ENCODE peak calls at places on chromosomes 1 and 21, in seven cellular contexts. E is AG09309, C is esophagus muscularis mucosa, O is stomach, N is neural crest cell, D is HFFc6, V is HFF-Myc. H is an unnamed sample.

GRCh38 chr1:47926461-47926999 is 70.7 kb downstream of the TRABD2B start:
- DNase-seq in E (no peak), C (no peak), O (no peak), N (no peak), D (no peak), V (no peak), H (no peak)

GRCh38 chr1:234234199-234234598 is 139.1 kb upstream of the COA6 start:
- DNase-seq in E (no peak), C (no peak), O (no peak), N (no peak), D (no peak), V (no peak), H (peak; percentile 73)

GRCh38 chr1:83741348-83741747 is 257.6 kb downstream of the TTLL7 start:
- DNase-seq in E (no peak), C (no peak), O (no peak), N (peak; percentile 49), D (no peak), V (no peak), H (no peak)

GRCh38 chr21:21688877-21689276 is 690.7 kb downstream of the NCAM2 start:
- DNase-seq in E (no peak), C (no peak), O (no peak), N (no peak), D (peak; percentile 36), V (no peak), H (no peak)

GRCh38 chr1:44296067-44296466 is 59.0 kb downstream of the ERI3 start:
- DNase-seq in E (no peak), C (no peak), O (no peak), N (no peak), D (no peak), V (no peak), H (no peak)

GRCh38 chr1:154573168-154573510 is 5.6 kb downstream of the CHRNB2 start:
- DNase-seq in E (no peak), C (no peak), O (no peak), N (no peak), D (no peak), V (no peak), H (no peak)

GRCh38 chr21:17900281-17900989 is 81.3 kb upstream of the C21orf91 start:
- DNase-seq in E (no peak), C (no peak), O (no peak), N (no peak), D (no peak), V (no peak), H (no peak)

GRCh38 chr1:108644984-108645383 is 15.9 kb downstream of the HENMT1 start:
- DNase-seq in E (no peak), C (no peak), O (peak; percentile 34), N (no peak), D (no peak), V (no peak), H (no peak)

GRCh38 chr1:190452272-190452848 is 25.3 kb downstream of the BRINP3 start:
- DNase-seq in E (no peak), C (no peak), O (no peak), N (no peak), D (no peak), V (no peak), H (no peak)

GRCh38 chr1:94299627-94300552 is 62.5 kb upstream of the ARHGAP29 start:
- DNase-seq in E (no peak), C (peak; percentile 80), O (no peak), N (no peak), D (peak; percentile 50), V (no peak), H (no peak)

GRCh38 chr1:181483561-181484291 is 409 bp downstream of the CACNA1E start:
- DNase-seq in E (no peak), C (no peak), O (no peak), N (no peak), D (no peak), V (no peak), H (peak; percentile 75)

GRCh38 chr1:60583696-60584095 is 498.7 kb upstream of the NFIA start:
- DNase-seq in E (no peak), C (no peak), O (no peak), N (no peak), D (no peak), V (no peak), H (no peak)

GRCh38 chr1:200776949-200777348 is 38.3 kb downstream of the CAMSAP2 start:
- DNase-seq in E (no peak), C (no peak), O (no peak), N (no peak), D (peak; percentile 15), V (no peak), H (no peak)

GRCh38 chr21:26966978-26967913 is at the start of gene ADAMTS5:
- DNase-seq in E (peak; percentile 43), C (no peak), O (peak; percentile 25), N (peak; percentile 37), D (peak; percentile 66), V (no peak), H (peak; percentile 89)

GRCh38 chr1:172761581-172762025 is 102.7 kb downstream of the FASLG start:
- DNase-seq in E (no peak), C (no peak), O (no peak), N (no peak), D (peak; percentile 17), V (no peak), H (no peak)

GRCh38 chr1:209422281-209422680 is 161.2 kb upstream of the CAMK1G start:
- DNase-seq in E (no peak), C (no peak), O (no peak), N (no peak), D (no peak), V (no peak), H (no peak)

GRCh38 chr1:107879338-107879737 is 85.6 kb downstream of the VAV3 start:
- DNase-seq in E (no peak), C (no peak), O (no peak), N (no peak), D (no peak), V (no peak), H (no peak)

GRCh38 chr1:51548986-51549619 is 30.0 kb upstream of the EPS15 start:
- DNase-seq in E (no peak), C (no peak), O (no peak), N (no peak), D (no peak), V (peak; percentile 38), H (no peak)

GRCh38 chr1:83033682-83034081 is 965.2 kb downstream of the TTLL7 start:
- DNase-seq in E (no peak), C (no peak), O (no peak), N (no peak), D (no peak), V (peak; percentile 17), H (no peak)

GRCh38 chr1:36525166-36525565 is 42.5 kb upstream of the CSF3R start:
- DNase-seq in E (no peak), C (no peak), O (peak; percentile 17), N (no peak), D (no peak), V (no peak), H (peak; percentile 73)

GRCh38 chr1:40300651-40301050 is 16.4 kb downstream of the COL9A2 start:
- DNase-seq in E (no peak), C (peak; percentile 68), O (no peak), N (no peak), D (no peak), V (no peak), H (peak; percentile 62)

GRCh38 chr1:9271861-9272595 is 20.7 kb upstream of the SPSB1 start:
- DNase-seq in E (no peak), C (no peak), O (no peak), N (no peak), D (no peak), V (no peak), H (no peak)

GRCh38 chr1:7879228-7879627 is 26.4 kb upstream of the UTS2 start:
- DNase-seq in E (no peak), C (no peak), O (no peak), N (no peak), D (no peak), V (no peak), H (no peak)
- TF ChIP-seq CTCF in E (no peak), C (no peak), O (no peak), N (no peak), D (peak; percentile 57), V (no peak), H (no peak)

DNA sequence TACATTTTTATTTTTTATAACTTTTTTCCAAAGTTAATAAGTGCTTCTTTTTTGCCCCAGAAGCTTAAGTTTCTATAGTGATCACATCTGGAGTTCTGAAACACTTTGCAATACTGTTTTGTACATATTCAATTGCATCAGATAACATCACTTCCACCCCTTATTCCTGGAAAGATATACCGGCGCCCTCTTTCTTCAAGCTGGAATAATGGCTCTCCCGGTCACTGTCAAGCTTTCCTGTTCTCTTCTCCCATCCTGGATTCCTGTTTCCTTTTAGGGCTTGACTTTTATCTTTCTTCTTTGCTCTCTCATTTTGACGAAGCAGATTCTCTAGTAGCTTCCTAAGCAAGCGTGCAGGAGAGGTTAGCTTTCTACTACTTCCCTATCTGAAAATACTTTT is 1866.8 kb downstream of the MRPL39 start:
- DNase-seq in E (no peak), C (no peak), O (no peak), N (no peak), D (no peak), V (no peak), H (no peak)
- TF ChIP-seq CTCF in E (no peak), C (no peak), O (no peak), N (no peak), D (no peak), V (no peak), H (no peak)

DNA sequence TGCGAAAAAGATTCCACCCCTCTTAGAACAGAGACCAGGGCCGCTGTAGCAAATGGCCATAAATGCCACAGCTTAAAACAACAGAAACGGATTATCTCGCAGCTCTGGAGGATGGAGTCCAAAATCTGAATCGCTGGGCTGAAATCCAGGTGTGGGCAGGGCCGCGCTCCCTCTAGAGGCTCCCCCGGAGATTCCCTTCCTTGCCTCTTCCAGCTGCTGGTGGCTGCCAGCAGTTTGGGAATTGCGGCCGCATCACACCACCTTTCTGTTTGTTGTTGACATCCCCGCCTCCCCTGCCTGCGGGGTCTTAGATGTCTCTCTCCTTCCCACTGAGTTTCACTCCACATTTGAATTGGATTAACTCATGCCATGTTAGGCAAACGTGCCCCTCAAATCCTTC is 15.6 kb downstream of the PDE9A start:
- DNase-seq in E (no peak), C (no peak), O (no peak), N (no peak), D (no peak), V (no peak), H (no peak)
- TF ChIP-seq CTCF in E (no peak), C (peak; percentile 27), O (no peak), N (no peak), D (no peak), V (no peak), H (no peak)

GRCh38 chr1:187476671-187477070 is 647.9 kb downstream of the PLA2G4A start:
- DNase-seq in E (no peak), C (no peak), O (no peak), N (no peak), D (no peak), V (no peak), H (no peak)
- TF ChIP-seq CTCF in E (no peak), C (no peak), O (no peak), N (peak; percentile 49), D (peak; percentile 63), V (no peak), H (peak; percentile 48)

GRCh38 chr1:96684737-96685136 is 36.8 kb upstream of the PTBP2 start:
- DNase-seq in E (no peak), C (no peak), O (no peak), N (no peak), D (no peak), V (no peak), H (no peak)

GRCh38 chr1:96683931-96684330 is 37.7 kb upstream of the PTBP2 start:
- DNase-seq in E (no peak), C (no peak), O (no peak), N (no peak), D (no peak), V (no peak), H (no peak)

GRCh38 chr1:96688737-96689136 is 32.8 kb upstream of the PTBP2 start:
- DNase-seq in E (no peak), C (no peak), O (no peak), N (no peak), D (no peak), V (no peak), H (no peak)
- TF ChIP-seq CTCF in E (no peak), C (no peak), O (no peak), N (no peak), D (no peak), V (no peak), H (no peak)

H was measured in osteocyte.